ENCODE peak calls at places on chromosome 9, in six cellular contexts. Q is HCT116, D is WERI-Rb-1, L is lower lobe of right lung, Z is psoas muscle, S is PC-3. W is an unnamed sample.

GRCh38 chr9:135141183-135141774 is 53.8 kb downstream of the OLFM1 start:
- DNase-seq in Q (no peak), D (no peak), L (no peak), Z (no peak), S (no peak), W (no peak)

GRCh38 chr9:16710888-16711287 is 159.6 kb downstream of the BNC2 start:
- DNase-seq in Q (no peak), D (peak), L (no peak), Z (no peak), S (no peak), W (no peak)

GRCh38 chr9:126915281-126915816 is 767 bp downstream of the RALGPS1 start:
- DNase-seq in Q (peak), D (peak), L (peak), Z (peak), S (peak), W (peak)

GRCh38 chr9:77588319-77588937 is 59.7 kb downstream of the GNA14 start:
- DNase-seq in Q (no peak), D (no peak), L (no peak), Z (no peak), S (peak), W (no peak)

GRCh38 chr9:5630038-5630507 is 1.2 kb downstream of the RIC1 start:
- DNase-seq in Q (no peak), D (no peak), L (no peak), Z (no peak), S (peak), W (no peak)

GRCh38 chr9:112338561-112338960 is 5.1 kb upstream of the PTBP3 start:
- DNase-seq in Q (peak), D (no peak), L (no peak), Z (no peak), S (no peak), W (no peak)

GRCh38 chr9:80061940-80062339 is 490.2 kb downstream of the TLE4 start:
- DNase-seq in Q (no peak), D (peak), L (no peak), Z (no peak), S (peak), W (no peak)

GRCh38 chr9:89138463-89139390 is 39.9 kb downstream of the SHC3 start:
- DNase-seq in Q (peak), D (no peak), L (no peak), Z (no peak), S (peak), W (no peak)

GRCh38 chr9:124863371-124863831 is 1.5 kb downstream of the ARPC5L start:
- DNase-seq in Q (no peak), D (no peak), L (no peak), Z (no peak), S (peak), W (no peak)

GRCh38 chr9:14670718-14671117 is 22.5 kb downstream of the ZDHHC21 start:
- DNase-seq in Q (no peak), D (no peak), L (no peak), Z (no peak), S (peak), W (no peak)

GRCh38 chr9:95626885-95627558 is 110.3 kb upstream of the PTCH1 start:
- DNase-seq in Q (no peak), D (no peak), L (peak), Z (peak), S (no peak), W (no peak)

GRCh38 chr9:96680812-96681499 is 25.8 kb upstream of the PRXL2C start:
- DNase-seq in Q (no peak), D (peak), L (no peak), Z (no peak), S (no peak), W (no peak)

GRCh38 chr9:96691326-96691725 is 36.2 kb upstream of the PRXL2C start:
- DNase-seq in Q (no peak), D (no peak), L (no peak), Z (no peak), S (no peak), W (no peak)

GRCh38 chr9:96688215-96688614 is 33.1 kb upstream of the PRXL2C start:
- DNase-seq in Q (no peak), D (no peak), L (no peak), Z (no peak), S (no peak), W (no peak)

GRCh38 chr9:96688745-96689464 is 33.8 kb upstream of the PRXL2C start:
- DNase-seq in Q (no peak), D (no peak), L (no peak), Z (no peak), S (no peak), W (no peak)

GRCh38 chr9:96686638-96687335 is 31.7 kb upstream of the PRXL2C start:
- DNase-seq in Q (no peak), D (no peak), L (peak), Z (peak), S (no peak), W (peak)
- TF ChIP-seq CTCF in Q (no peak), D (peak), L (peak), Z (peak), S (no peak), W (peak)

GRCh38 chr9:70403166-70403565 is 11.3 kb downstream of the KLF9 start:
- DNase-seq in Q (no peak), D (no peak), L (no peak), Z (no peak), S (no peak), W (no peak)
- H3K27ac ChIP-seq in Q (no peak), D (no peak), L (no peak), Z (peak), S (no peak), W (no peak)

GRCh38 chr9:20685769-20686168 is 1.7 kb downstream of the FOCAD start:
- DNase-seq in Q (no peak), D (no peak), L (no peak), Z (no peak), S (no peak), W (no peak)

GRCh38 chr9:20684035-20684864 is at the start of gene FOCAD:
- DNase-seq in Q (peak), D (peak), L (peak), Z (peak), S (peak), W (peak)

GRCh38 chr9:20683351-20684034 is 566 bp upstream of the FOCAD start:
- DNase-seq in Q (peak), D (no peak), L (peak), Z (peak), S (peak), W (peak)

GRCh38 chr9:20681467-20681866 is 2.6 kb upstream of the FOCAD start:
- DNase-seq in Q (no peak), D (no peak), L (no peak), Z (no peak), S (no peak), W (no peak)

DNA sequence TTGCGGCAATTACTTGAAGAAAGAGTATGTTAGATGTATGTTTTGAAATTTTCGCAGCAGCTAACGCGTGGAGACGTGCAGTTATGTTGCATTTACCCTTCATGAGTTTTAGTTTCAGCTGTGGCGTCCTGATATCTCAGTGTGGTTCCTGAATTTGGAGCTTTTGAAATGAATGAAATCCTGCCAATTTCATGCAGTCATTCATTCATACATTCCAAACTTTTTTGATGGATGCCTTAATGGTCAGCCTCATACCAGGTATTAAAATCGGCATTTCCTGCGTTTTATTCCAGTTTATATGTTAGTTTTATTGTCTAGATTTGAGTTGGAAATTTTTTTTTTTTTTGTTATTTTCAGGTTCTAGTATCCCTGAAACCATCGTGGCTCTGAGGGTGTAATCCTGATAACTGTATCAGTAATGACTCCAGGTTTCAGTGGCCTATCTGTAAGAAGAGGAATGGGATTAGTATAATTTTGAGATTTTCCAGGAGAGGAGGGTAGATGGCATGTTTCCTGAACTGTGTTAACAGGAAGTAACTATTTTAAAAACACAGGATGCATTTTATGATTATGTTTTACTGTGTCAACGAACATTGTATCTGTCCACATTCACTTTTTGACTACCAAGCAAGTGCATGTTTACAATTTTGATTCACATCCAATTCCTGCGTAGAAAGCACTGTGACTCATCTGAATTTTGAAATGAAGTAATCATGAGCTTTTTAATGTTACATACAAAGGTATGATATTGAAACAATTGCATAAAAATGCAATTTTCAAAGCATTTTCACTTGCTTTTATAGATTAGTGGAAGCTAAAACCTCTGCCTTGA is 1.0 kb downstream of the FOCAD start:
- DNase-seq in Q (no peak), D (no peak), L (no peak), Z (no peak), S (peak), W (no peak)
- TF ChIP-seq CTCF in Q (no peak), D (no peak), L (no peak), Z (no peak), S (no peak), W (no peak)

GRCh38 chr9:87973791-87974292 is 491 bp downstream of the CDK20 start:
- DNase-seq in Q (no peak), D (peak), L (no peak), Z (no peak), S (no peak), W (no peak)
- H3K27ac ChIP-seq in Q (peak), D (peak), L (peak), Z (no peak), S (no peak), W (peak)

GRCh38 chr9:13171261-13171660 is 108.2 kb downstream of the MPDZ start:
- DNase-seq in Q (no peak), D (no peak), L (no peak), Z (no peak), S (no peak), W (no peak)
- TF ChIP-seq CTCF in Q (no peak), D (no peak), L (no peak), Z (no peak), S (no peak), W (no peak)

W was measured in dorsolateral prefrontal cortex.